ENCODE peak calls at places on chromosomes 3 and 15, in five cellular contexts. P, X, N, U and V are unnamed samples.

GRCh38 chr3:100753846-100754245 is 44.6 kb downstream of the TFG start:
- DNase-seq in P (no peak), X (no peak), U (no peak), N (no peak), V (no peak)

GRCh38 chr3:192445768-192446644 is 281.3 kb downstream of the FGF12 start:
- DNase-seq in P (no peak), U (no peak), N (no peak), X (no peak), V (no peak)

GRCh38 chr3:192727032-192727847 is at the start of gene FGF12:
- DNase-seq in N (no peak), X (peak; percentile 85), P (peak; percentile 74), U (no peak), V (peak; percentile 79)

GRCh38 chr15:88708256-88709054 is 69.6 kb downstream of the ISG20 start:
- DNase-seq in P (no peak), U (peak; percentile 83), X (no peak), N (no peak), V (no peak)

GRCh38 chr15:92714457-92715401 is 59.2 kb upstream of the FAM174B start:
- DNase-seq in N (peak; percentile 85), U (peak; percentile 42), P (peak; percentile 55), X (peak; percentile 79), V (peak; percentile 64)

GRCh38 chr3:116873142-116873541 is 163.6 kb downstream of the TUSC7 start:
- DNase-seq in U (no peak), X (no peak), P (no peak), N (no peak), V (no peak)

GRCh38 chr15:40047413-40048154 is 8.6 kb upstream of the SRP14 start:
- DNase-seq in U (peak; percentile 58), N (no peak), X (no peak), P (no peak), V (peak; percentile 55)

GRCh38 chr3:186208328-186208989 is 99.6 kb upstream of the ETV5 start:
- DNase-seq in N (no peak), U (no peak), X (no peak), P (no peak), V (no peak)

GRCh38 chr3:10140996-10141546 is 507 bp upstream of the VHL start:
- DNase-seq in X (no peak), U (no peak), N (no peak), P (no peak), V (no peak)

GRCh38 chr3:161913786-161914389 is 417.3 kb downstream of the OTOL1 start:
- DNase-seq in X (no peak), U (peak; percentile 80), N (no peak), P (no peak), V (peak; percentile 2)

GRCh38 chr3:56096941-56097340 is 371.3 kb downstream of the ERC2 start:
- DNase-seq in U (no peak), N (no peak), X (no peak), P (no peak), V (no peak)

GRCh38 chr3:159380891-159381290 is 579.0 kb downstream of the MFSD1 start:
- DNase-seq in X (no peak), U (no peak), P (no peak), N (no peak), V (no peak)

GRCh38 chr15:89136818-89137772 is 48.8 kb downstream of the ABHD2 start:
- DNase-seq in P (no peak), N (no peak), U (peak; percentile 78), X (no peak), V (no peak)

GRCh38 chr15:101489633-101490407 is at the start of gene PCSK6:
- DNase-seq in U (no peak), P (no peak), X (peak; percentile 38), N (no peak), V (peak; percentile 43)

GRCh38 chr3:4887177-4887576 is 92.1 kb upstream of the BHLHE40 start:
- DNase-seq in U (no peak), P (no peak), N (no peak), X (no peak), V (no peak)

GRCh38 chr3:155919728-155920127 is 49.3 kb downstream of the GMPS start:
- DNase-seq in U (no peak), X (no peak), P (no peak), N (no peak), V (peak; percentile 57)
- TF ChIP-seq CTCF in U (no peak), X (no peak), P (no peak), N (no peak), V (no peak)

GRCh38 chr3:194065119-194065392 is 70.9 kb upstream of the HES1 start:
- DNase-seq in U (no peak), X (no peak), N (no peak), P (no peak), V (no peak)
- TF ChIP-seq CTCF in U (no peak), X (no peak), N (no peak), P (no peak), V (no peak)

GRCh38 chr3:32395451-32395970 is 3.9 kb downstream of the CMTM7 start:
- DNase-seq in N (no peak), X (no peak), P (no peak), U (peak; percentile 23), V (no peak)

GRCh38 chr3:32387512-32387911 is 4.1 kb upstream of the CMTM7 start:
- DNase-seq in U (no peak), X (no peak), N (no peak), P (no peak), V (no peak)

GRCh38 chr3:32392530-32393302 is 1.1 kb downstream of the CMTM7 start:
- DNase-seq in P (no peak), U (peak; percentile 79), X (no peak), N (no peak), V (no peak)

GRCh38 chr3:32391643-32392529 is at the start of gene CMTM7:
- DNase-seq in X (peak; percentile 17), U (peak; percentile 67), N (peak; percentile 84), P (no peak), V (peak; percentile 52)
- TF ChIP-seq CTCF in X (no peak), U (no peak), N (no peak), P (no peak), V (no peak)

GRCh38 chr3:155302476-155302875 is 9.0 kb upstream of the STRIT1 start:
- DNase-seq in N (no peak), X (no peak), U (peak; percentile 63), P (no peak), V (no peak)
- TF ChIP-seq CTCF in N (no peak), X (no peak), U (no peak), P (no peak), V (no peak)

GRCh38 chr3:188749010-188749617 is 422.7 kb upstream of the TPRG1 start:
- DNase-seq in N (no peak), X (peak; percentile 45), P (no peak), U (no peak), V (no peak)
- TF ChIP-seq CTCF in N (no peak), X (peak; percentile 79), P (no peak), U (no peak), V (peak; percentile 18)

DNA sequence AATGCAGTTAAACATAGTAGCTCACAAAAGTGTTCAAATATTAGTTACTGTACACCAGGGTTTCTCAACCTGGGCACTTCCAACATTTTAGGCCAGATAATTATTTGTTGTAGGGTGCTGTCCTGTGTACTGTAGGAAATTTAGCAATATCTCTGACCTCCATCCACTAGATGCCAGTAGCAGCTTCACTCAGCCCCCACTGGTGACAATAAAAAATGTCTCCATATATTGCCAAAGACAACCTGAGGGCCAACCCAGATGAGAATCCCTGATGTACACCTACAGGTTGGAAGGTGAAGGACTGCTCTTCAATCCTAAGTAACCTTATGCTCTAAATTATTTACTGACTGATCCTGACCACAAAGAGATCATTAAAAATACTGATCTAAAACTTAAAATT is 32.4 kb downstream of the DCUN1D1 start:
- DNase-seq in X (no peak), N (no peak), U (no peak), P (no peak), V (no peak)
- TF ChIP-seq CTCF in X (no peak), N (no peak), U (no peak), P (no peak), V (no peak)

GRCh38 chr3:88090681-88091080 is 31.6 kb downstream of the ZNF654 start:
- DNase-seq in P (no peak), N (no peak), X (no peak), U (no peak), V (no peak)
- TF ChIP-seq CTCF in P (no peak), N (no peak), X (no peak), U (no peak), V (no peak)